ENCODE peak calls at places on chromosomes 2 and 18, in seven cellular contexts. A is kidney, Y is left ventricle myocardium inferior, B is spleen, K is bronchial epithelial cell, W is body of pancreas, N is HepG2. H is an unnamed sample. For H3K36me3, the result is how much of the 10 kb centered on the place peaks cover.

GRCh38 chr2:20378891-20379519 is 28.4 kb upstream of the PUM2 start:
- DNase-seq in A (peak), Y (peak), B (peak), K (peak), W (peak), N (peak), H (no peak)

GRCh38 chr2:110167326-110167955 is 37.4 kb downstream of the NPHP1 start:
- DNase-seq in A (no peak), Y (no peak), B (no peak), K (no peak), W (no peak), N (no peak), H (no peak)

GRCh38 chr2:150538582-150539236 is 51.2 kb upstream of the RND3 start:
- DNase-seq in A (no peak), Y (no peak), B (no peak), K (no peak), W (no peak), N (no peak), H (no peak)

GRCh38 chr2:9169310-9170107 is 37.1 kb upstream of the ASAP2 start:
- DNase-seq in A (no peak), Y (no peak), B (no peak), K (no peak), W (no peak), N (no peak), H (no peak)

GRCh38 chr2:174965992-174966789 is 39.0 kb downstream of the CHN1 start:
- DNase-seq in A (no peak), Y (no peak), B (no peak), K (peak), W (no peak), N (no peak), H (no peak)

GRCh38 chr2:88537640-88538039 is 85.1 kb upstream of the FOXI3 start:
- DNase-seq in A (no peak), Y (no peak), B (no peak), K (no peak), W (no peak), N (no peak), H (no peak)

GRCh38 chr2:8477511-8478132 is 204.2 kb upstream of the ID2 start:
- DNase-seq in A (no peak), Y (no peak), B (peak), K (no peak), W (no peak), N (no peak), H (peak)

GRCh38 chr2:134679740-134680139 is 39.1 kb downstream of the TMEM163 start:
- DNase-seq in A (no peak), Y (no peak), B (no peak), K (no peak), W (no peak), N (no peak), H (no peak)

GRCh38 chr2:204608261-204608660 is 63.0 kb downstream of the PARD3B start:
- DNase-seq in A (peak), Y (no peak), B (no peak), K (no peak), W (peak), N (no peak), H (no peak)

GRCh38 chr2:5057895-5058294 is 634.3 kb upstream of the SOX11 start:
- DNase-seq in A (no peak), Y (no peak), B (no peak), K (no peak), W (no peak), N (no peak), H (no peak)

GRCh38 chr18:62880034-62880433 is 164.7 kb downstream of the PHLPP1 start:
- DNase-seq in A (no peak), Y (no peak), B (no peak), K (no peak), W (no peak), N (no peak), H (no peak)

GRCh38 chr2:218829868-218830451 is 1.6 kb downstream of the PRKAG3 start:
- DNase-seq in A (no peak), Y (peak), B (peak), K (no peak), W (no peak), N (no peak), H (no peak)

GRCh38 chr2:14197293-14197692 is 435.2 kb upstream of the LRATD1 start:
- DNase-seq in A (no peak), Y (no peak), B (no peak), K (no peak), W (no peak), N (no peak), H (no peak)

GRCh38 chr2:79876430-79876829 is 363.6 kb downstream of the CTNNA2 start:
- DNase-seq in A (no peak), Y (no peak), B (no peak), K (no peak), W (peak), N (peak), H (no peak)

GRCh38 chr18:28529644-28530043 is 352.7 kb upstream of the CDH2 start:
- DNase-seq in A (no peak), Y (no peak), B (no peak), K (no peak), W (no peak), N (no peak), H (no peak)

GRCh38 chr2:232502901-232503791 is 15.5 kb upstream of the ECEL1 start:
- DNase-seq in A (no peak), Y (no peak), B (no peak), K (no peak), W (peak), N (no peak), H (no peak)

DNA sequence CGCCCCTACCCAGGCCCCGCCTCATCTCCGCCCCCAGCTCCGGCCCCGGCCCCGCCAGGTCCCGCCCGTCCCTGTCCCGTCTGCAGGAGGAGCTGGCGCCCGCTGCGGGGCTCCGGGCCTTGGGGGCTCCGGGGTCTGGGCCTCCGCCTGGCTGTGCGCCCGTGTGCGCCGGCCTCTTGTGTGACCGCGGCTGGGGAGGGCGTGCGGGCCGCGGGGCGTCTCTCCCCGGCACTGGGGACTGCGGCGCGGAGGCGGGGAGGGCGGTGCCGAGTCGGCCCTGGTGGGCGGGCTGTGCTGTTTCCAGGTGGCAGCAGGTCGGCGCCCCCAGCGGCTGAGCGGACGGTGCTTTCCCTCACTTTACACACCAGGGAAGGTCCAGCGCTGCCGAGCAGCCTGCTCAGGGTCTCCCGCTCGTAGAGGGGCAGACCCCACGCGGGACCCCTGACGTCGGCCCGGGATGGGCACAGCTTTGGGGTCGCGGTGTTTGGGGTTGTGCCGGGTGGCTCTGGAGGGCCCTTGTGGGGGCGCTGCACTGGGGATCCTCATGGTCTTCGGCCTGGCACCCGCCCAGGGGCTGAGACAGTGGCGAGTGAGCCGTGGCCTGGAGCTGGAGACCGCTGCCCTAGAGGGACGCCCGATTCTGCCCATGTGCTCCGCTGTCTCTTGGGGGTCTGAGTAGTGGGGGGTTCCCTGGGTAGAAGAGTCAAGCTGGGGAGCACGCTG is 727 bp downstream of the ING5 start:
- DNase-seq in A (peak), Y (peak), B (peak), K (peak), W (peak), N (peak), H (peak)
- TF ChIP-seq CTCF in A (peak), Y (peak), B (peak), K (peak), W (peak), N (peak), H (peak)

GRCh38 chr2:170525566-170525900 is 189.6 kb upstream of the SP5 start:
- DNase-seq in A (peak), Y (peak), B (no peak), K (peak), W (peak), N (peak), H (no peak)
- H3K4me3 ChIP-seq in A (no peak), Y (no peak), B (no peak), K (no peak), W (no peak), N (no peak), H (no peak)

GRCh38 chr2:239966848-239967136 is 58.4 kb downstream of the NDUFA10 start:
- DNase-seq in A (no peak), Y (peak), B (no peak), K (no peak), W (no peak), N (no peak), H (no peak)

GRCh38 chr2:239966029-239966847 is 58.9 kb downstream of the NDUFA10 start:
- DNase-seq in A (no peak), Y (peak), B (peak), K (peak), W (no peak), N (no peak), H (no peak)

GRCh38 chr2:239963646-239964205 is 61.4 kb downstream of the NDUFA10 start:
- DNase-seq in A (peak), Y (no peak), B (peak), K (no peak), W (no peak), N (no peak), H (no peak)

GRCh38 chr2:239964399-239965185 is 60.5 kb downstream of the NDUFA10 start:
- DNase-seq in A (no peak), Y (no peak), B (no peak), K (no peak), W (no peak), N (no peak), H (no peak)

DNA sequence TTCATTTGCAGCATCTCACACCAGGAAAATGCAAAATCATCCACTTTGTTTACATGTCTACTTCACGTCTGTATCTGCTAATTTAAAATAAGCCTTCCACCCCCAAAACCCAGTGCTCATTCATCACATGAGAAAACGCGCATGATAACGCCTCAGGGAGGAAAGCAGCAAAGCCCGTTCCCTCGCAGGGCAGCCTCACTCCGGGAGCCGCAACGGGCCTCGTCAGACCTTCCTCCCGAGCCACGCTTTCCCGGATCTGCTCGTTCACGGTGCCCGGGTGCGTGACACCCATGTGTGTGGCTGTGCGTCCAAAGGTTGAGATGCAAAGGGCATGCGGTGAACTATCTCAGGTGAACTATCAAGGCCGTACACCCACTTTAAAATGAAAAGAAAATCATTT is 59.8 kb downstream of the NDUFA10 start:
- DNase-seq in A (no peak), Y (no peak), B (no peak), K (no peak), W (no peak), N (no peak), H (no peak)
- H3K36me3 ChIP-seq in A (under half), Y (half or more), B (half or more), K (under half), W (under half), N (half or more), H (under half)

GRCh38 chr2:1051075-1051474 is 100.4 kb downstream of the SNTG2 start:
- DNase-seq in A (no peak), Y (no peak), B (no peak), K (peak), W (no peak), N (peak), H (no peak)

GRCh38 chr2:1049691-1050090 is 99.0 kb downstream of the SNTG2 start:
- DNase-seq in A (no peak), Y (no peak), B (no peak), K (peak), W (no peak), N (no peak), H (no peak)

GRCh38 chr2:1045109-1045508 is 94.5 kb downstream of the SNTG2 start:
- DNase-seq in A (no peak), Y (no peak), B (no peak), K (no peak), W (no peak), N (no peak), H (no peak)

GRCh38 chr2:1046067-1046466 is 95.4 kb downstream of the SNTG2 start:
- DNase-seq in A (no peak), Y (no peak), B (no peak), K (no peak), W (no peak), N (no peak), H (no peak)

DNA sequence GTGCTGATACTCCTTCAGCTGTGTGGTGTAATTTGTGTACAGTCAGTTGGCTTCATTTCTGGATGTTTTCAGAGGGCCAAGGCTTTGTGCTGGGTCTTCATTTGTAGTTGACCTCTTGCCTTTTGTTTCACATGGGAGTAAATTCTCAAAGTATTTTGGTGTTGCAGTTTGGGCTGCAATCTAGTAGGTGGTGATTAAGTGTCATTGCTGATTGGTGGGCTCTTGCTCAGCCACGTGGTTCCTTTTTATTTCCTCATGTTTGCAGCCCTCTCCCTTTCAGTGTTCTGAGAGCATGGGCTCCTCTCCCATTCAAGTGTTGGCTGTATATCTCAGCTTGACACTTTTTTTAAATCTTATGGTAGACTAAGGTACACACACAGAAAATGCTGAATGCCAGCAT is 96.8 kb downstream of the SNTG2 start:
- DNase-seq in A (no peak), Y (no peak), B (no peak), K (no peak), W (no peak), N (peak), H (no peak)
- TF ChIP-seq CTCF in A (no peak), Y (no peak), B (no peak), K (no peak), W (no peak), N (no peak), H (no peak)

GRCh38 chr2:238855299-238855698 is 7.4 kb downstream of the TWIST2 start:
- DNase-seq in A (no peak), Y (no peak), B (no peak), K (no peak), W (no peak), N (no peak), H (no peak)

GRCh38 chr2:238853724-238854123 is 5.8 kb downstream of the TWIST2 start:
- DNase-seq in A (no peak), Y (no peak), B (no peak), K (no peak), W (no peak), N (no peak), H (no peak)

GRCh38 chr2:238853218-238853617 is 5.3 kb downstream of the TWIST2 start:
- DNase-seq in A (no peak), Y (no peak), B (no peak), K (no peak), W (no peak), N (no peak), H (no peak)

GRCh38 chr2:238854699-238855111 is 6.8 kb downstream of the TWIST2 start:
- DNase-seq in A (no peak), Y (no peak), B (no peak), K (no peak), W (no peak), N (no peak), H (no peak)

GRCh38 chr2:238854246-238854645 is 6.4 kb downstream of the TWIST2 start:
- DNase-seq in A (no peak), Y (no peak), B (no peak), K (no peak), W (no peak), N (no peak), H (no peak)
- H3K4me3 ChIP-seq in A (no peak), Y (no peak), B (no peak), K (no peak), W (no peak), N (no peak), H (no peak)

DNA sequence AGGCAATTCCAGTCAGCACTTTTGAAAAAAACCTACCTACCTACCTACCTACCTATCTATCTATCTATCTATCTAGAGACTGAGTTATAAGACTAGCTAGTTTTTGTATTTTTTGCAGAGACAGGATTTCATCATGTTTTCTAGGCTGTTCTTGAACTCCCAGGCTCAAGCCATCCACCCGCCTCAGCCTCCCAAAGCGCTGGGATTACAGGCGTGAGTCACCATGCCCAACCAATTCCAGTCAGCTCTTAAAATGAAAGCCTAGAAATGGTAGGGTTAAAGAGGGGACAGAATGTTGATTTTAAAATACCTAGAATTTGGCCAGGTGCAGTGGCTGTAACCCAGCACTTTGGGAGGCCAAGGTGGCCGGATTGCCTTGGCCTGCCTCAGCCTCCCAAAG is 19.1 kb downstream of the MSH2 start:
- DNase-seq in A (no peak), Y (no peak), B (no peak), K (no peak), W (no peak), N (no peak), H (no peak)
- H3K36me3 ChIP-seq in A (under half), Y (half or more), B (under half), K (under half), W (under half), N (half or more), H (under half)